ENCODE peak calls at places on chromosomes 3 and 15, in six cellular contexts. K is HepG2, R is SK-N-SH, E is HL-60, N is K562, C is HCT116. F is an unnamed sample.

GRCh38 chr15:58038426-58039106 is 26.9 kb downstream of the ALDH1A2 start:
- DNase-seq in K (no peak), R (no peak), E (no peak), N (no peak), C (no peak), F (no peak)

GRCh38 chr3:117202415-117202814 is 492.8 kb downstream of the TUSC7 start:
- DNase-seq in K (no peak), R (no peak), E (no peak), N (no peak), C (no peak), F (no peak)

GRCh38 chr15:54345827-54346226 is 367.6 kb downstream of the UNC13C start:
- DNase-seq in K (no peak), R (no peak), E (no peak), N (no peak), C (no peak), F (no peak)

GRCh38 chr3:110697961-110698360 is 373.7 kb upstream of the NECTIN3 start:
- DNase-seq in K (no peak), R (no peak), E (no peak), N (no peak), C (no peak), F (peak)

GRCh38 chr3:17357035-17357710 is 385.3 kb downstream of the TBC1D5 start:
- DNase-seq in K (no peak), R (no peak), E (no peak), N (no peak), C (no peak), F (peak)

GRCh38 chr15:96043586-96044171 is 286.8 kb upstream of the NR2F2 start:
- DNase-seq in K (no peak), R (no peak), E (peak), N (no peak), C (no peak), F (no peak)

GRCh38 chr3:184314700-184315505 is 497 bp downstream of the EIF4G1 start:
- DNase-seq in K (peak), R (peak), E (peak), N (peak), C (no peak), F (peak)

GRCh38 chr3:58482917-58483636 is 8.8 kb upstream of the KCTD6 start:
- DNase-seq in K (no peak), R (peak), E (no peak), N (no peak), C (no peak), F (no peak)

GRCh38 chr3:11300970-11301369 is 28.8 kb downstream of the ATG7 start:
- DNase-seq in K (no peak), R (no peak), E (no peak), N (no peak), C (no peak), F (no peak)

DNA sequence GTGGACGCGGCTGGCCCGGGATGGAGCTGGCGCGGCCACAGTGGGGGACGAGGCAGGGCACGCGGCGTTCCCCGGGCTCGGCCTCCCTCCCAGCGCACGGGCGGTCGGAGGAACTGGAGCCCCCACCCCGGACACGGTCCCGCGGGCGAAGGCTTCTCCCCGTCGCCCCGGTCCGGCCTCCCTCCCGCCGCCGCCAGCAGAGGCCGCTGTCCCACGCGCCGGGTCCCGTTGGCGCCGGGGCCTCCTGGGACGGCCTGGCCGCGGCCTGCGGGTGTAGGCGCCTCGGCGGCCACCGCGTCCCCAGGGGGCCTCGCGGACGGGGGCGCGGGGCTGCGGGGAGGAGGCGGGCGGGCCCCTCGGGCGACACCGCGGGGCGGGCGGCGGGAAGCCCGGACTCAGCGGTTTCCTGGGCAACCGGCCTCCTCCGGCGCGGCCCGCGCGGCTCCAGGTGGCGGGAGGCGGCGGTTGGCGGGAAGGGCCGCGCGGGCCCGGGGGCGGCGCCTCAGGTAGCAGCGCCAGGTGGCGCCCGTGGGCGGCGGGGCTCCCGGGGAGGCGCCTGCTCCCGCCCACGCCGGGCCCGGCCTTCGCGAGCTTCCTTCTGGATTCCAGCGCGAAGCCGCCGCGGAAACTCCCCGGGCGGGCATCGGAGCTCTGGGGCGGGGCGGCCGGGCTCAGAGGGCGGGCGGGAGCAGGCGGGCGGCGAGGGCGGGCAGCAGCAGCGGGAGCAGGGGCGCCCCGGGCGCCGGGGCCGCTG is 26.7 kb downstream of the MELTF start:
- DNase-seq in K (peak), R (peak), E (peak), N (peak), C (peak), F (peak)
- TF ChIP-seq POLR2AphosphoS5 in K (no peak), R (no peak), E (peak), N (no peak), C (peak), F (no peak)

DNA sequence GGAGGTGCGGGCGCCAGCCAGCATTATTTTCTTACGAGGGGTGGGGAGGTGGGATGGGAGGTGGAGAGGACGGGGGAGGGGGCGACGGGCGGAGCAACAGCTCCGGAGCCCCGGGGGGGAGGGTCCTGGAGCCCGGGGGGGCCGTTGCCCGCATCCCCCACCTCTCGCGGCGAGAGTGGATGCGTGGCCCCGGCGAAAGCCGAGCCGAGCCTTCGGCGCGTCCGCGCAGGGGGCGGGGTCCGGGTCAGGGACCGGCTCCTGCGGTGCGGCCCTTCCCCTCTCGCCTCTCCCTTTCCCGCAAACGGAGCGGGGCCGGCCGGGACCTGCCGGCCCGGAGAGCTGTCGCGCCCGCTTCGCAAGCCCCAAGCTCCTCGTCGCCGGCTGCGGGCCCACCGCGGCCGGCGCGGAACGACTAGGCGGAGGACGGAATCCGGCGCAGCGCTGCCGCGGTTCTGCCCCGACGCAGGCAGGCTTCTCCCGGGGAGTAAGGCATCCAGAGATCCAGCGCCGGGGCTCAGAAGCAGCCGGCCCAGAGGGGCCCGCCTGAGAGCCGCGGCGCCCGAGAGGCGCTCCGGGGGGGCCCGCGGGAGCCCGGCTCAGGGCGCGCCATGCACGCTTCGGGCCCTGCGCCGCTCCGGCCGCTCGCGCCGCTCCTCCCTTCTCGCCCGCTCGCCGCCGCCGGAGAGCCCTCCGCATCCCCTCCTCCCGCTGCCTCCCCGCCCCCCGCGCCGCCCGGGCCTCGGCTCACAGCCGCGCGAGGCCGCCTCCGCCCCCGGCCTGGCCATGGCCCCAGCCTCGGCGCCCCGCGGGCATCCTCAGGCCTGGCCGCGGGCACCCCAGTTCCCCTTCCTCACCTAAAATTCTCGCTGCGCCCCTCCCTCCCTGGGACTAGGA is 449 bp upstream of the ADCY5 start:
- DNase-seq in K (no peak), R (peak), E (no peak), N (peak), C (no peak), F (peak)
- TF ChIP-seq REST in K (no peak), R (no peak), E (no peak), N (no peak), C (no peak), F (no peak)

DNA sequence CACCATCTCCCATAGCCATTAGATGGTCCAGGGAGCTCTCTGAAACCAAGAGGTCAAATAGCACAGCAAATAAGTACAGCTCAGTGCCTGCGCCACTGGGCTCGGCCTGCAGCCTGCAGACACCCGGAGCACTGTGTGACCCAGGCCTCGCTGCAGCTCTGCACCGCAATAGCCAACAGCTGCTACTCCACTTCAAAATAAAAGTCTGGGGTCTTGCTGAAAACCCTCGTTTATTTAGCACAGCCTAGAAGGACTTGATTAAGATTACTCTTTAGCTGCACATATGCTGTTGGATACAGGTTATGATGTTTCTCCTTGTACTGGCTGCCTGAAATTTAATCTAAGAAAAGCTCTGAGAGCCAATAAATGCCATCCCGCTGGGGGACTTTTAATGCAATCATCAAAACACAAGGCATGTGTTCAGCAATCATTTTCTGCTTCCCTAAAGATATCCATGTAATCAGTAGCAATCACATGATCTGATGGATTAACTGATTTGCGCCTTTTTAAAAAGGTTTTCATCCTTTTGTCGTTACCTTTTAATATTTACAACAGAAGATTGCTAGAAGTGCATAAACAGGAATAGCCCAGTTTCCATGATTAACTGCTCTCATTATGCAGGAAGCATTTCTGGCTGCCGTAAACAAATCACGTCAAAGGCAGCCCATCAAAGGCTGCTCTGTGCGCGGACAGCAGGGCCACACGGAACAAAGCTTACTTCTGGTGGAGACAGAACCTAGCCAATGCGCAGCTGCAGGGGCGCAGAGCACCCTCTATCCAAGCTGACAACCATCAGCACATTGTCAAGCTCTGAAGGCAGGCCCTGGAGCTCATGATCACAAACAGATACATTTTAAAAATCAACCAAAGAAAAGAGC is 58.8 kb downstream of the CLASP2 start:
- DNase-seq in K (peak), R (peak), E (peak), N (peak), C (no peak), F (peak)
- TF ChIP-seq POLR2AphosphoS5 in K (no peak), R (no peak), E (peak), N (no peak), C (no peak), F (no peak)

GRCh38 chr15:69031013-69032001 is 16.8 kb downstream of the NOX5 start:
- DNase-seq in K (no peak), R (peak), E (peak), N (peak), C (peak), F (peak)

GRCh38 chr15:69027976-69028518 is 13.6 kb downstream of the NOX5 start:
- DNase-seq in K (no peak), R (no peak), E (no peak), N (no peak), C (no peak), F (no peak)

GRCh38 chr15:69026355-69026754 is 11.9 kb downstream of the NOX5 start:
- DNase-seq in K (no peak), R (no peak), E (no peak), N (no peak), C (no peak), F (peak)

GRCh38 chr15:69021895-69022294 is 7.4 kb downstream of the NOX5 start:
- DNase-seq in K (no peak), R (no peak), E (no peak), N (no peak), C (no peak), F (no peak)

GRCh38 chr15:69025320-69025719 is 10.8 kb downstream of the NOX5 start:
- DNase-seq in K (no peak), R (no peak), E (no peak), N (no peak), C (no peak), F (no peak)
- TF ChIP-seq REST in K (no peak), R (no peak), E (no peak), N (no peak), C (no peak), F (no peak)

GRCh38 chr3:107153981-107154380 is 223.3 kb upstream of the CCDC54 start:
- DNase-seq in K (no peak), R (no peak), E (no peak), N (no peak), C (no peak), F (no peak)

GRCh38 chr3:107150675-107151074 is 226.6 kb upstream of the CCDC54 start:
- DNase-seq in K (no peak), R (no peak), E (no peak), N (no peak), C (no peak), F (no peak)
- TF ChIP-seq POLR2AphosphoS5 in K (no peak), R (no peak), E (no peak), N (no peak), C (no peak), F (no peak)

DNA sequence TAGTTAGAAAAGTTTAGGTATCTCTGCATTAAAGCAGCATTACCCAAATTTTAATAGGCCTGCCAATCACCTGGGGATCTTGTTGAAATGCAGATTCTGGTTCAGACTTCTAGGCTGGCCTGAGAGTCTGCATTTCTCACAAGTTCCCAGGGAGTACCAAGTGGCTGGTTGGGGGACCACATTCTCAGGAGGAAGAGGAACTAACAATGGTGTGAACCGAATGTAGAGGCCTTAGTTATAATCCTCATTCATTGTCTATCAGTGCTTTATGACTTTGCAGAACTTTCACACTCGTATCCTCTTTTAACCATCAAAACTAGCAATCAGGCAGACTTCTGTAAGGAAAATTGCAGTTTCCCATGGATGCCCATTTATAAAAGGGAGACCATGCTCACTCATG is 38.2 kb upstream of the UBE2E1 start:
- DNase-seq in K (no peak), R (no peak), E (no peak), N (no peak), C (no peak), F (no peak)
- TF ChIP-seq REST in K (no peak), R (no peak), E (no peak), N (no peak), C (no peak), F (no peak)

GRCh38 chr3:187518616-187519015 is 150.4 kb downstream of the RTP4 start:
- DNase-seq in K (no peak), R (no peak), E (no peak), N (no peak), C (no peak), F (no peak)
- TF ChIP-seq POLR2AphosphoS5 in K (no peak), R (no peak), E (no peak), N (no peak), C (no peak), F (no peak)

DNA sequence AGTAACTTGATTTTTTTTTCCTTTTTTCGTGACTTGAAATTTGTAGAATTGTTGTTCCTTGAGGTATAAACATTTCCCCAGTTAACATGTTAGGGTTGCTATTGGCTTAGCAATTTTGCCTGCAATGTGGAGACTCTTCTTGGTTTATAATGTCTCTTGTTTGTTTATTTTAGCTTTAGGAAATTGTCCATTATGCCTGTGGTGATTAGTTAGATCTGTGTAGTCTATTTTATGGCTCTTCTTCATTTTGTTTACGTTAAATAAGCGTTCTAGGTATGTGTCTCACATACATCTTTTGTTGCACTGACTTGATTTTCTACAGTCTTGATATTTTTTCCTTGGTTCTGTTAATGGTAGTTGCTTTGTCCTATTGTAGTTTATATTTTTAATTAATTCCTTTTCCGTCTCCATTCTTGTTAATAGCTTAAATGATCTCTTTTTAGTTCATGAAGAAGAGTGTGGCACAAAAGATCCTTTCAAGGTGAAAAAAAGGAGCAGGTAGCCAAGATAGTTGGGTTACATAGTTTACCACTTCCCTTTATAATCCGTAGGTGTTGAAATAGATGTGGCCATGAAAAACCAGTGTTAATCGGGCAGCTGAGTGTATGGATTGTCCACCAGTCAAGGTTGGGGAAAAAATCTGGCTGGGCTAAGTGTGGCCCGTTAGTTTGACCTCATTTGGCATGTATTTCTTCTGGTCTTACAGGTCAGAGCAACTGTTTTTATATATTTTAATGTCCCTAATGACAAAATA is 12.1 kb downstream of the IQGAP1 start:
- DNase-seq in K (peak), R (no peak), E (peak), N (no peak), C (no peak), F (no peak)
- TF ChIP-seq REST in K (no peak), R (no peak), E (no peak), N (no peak), C (no peak), F (no peak)

F was measured in GM23338.